ENCODE peak calls at places on chromosomes 13 and 19, in seven cellular contexts. U is HCT116, C is GM23338, E is HepG2, P is K562, A is GM12878, Z is SK-N-SH. B is an unnamed sample. For H3K4me1, the result is how much of the 10 kb centered on the place peaks cover.

GRCh38 chr13:41056194-41056593 is 5.1 kb upstream of the WBP4 start:
- DNase-seq in U (no peak), C (no peak), E (no peak), P (no peak), A (no peak), Z (no peak), B (no peak)

GRCh38 chr19:37936166-37936565 is 29.2 kb downstream of the SIPA1L3 start:
- DNase-seq in U (no peak), C (no peak), E (peak), P (no peak), A (no peak), Z (no peak), B (no peak)

GRCh38 chr19:4191044-4191443 is 8.6 kb downstream of the ANKRD24 start:
- DNase-seq in U (no peak), C (no peak), E (no peak), P (no peak), A (no peak), Z (no peak), B (no peak)

GRCh38 chr19:50432221-50432626 is 468 bp upstream of the MYBPC2 start:
- DNase-seq in U (no peak), C (peak), E (no peak), P (no peak), A (no peak), Z (no peak), B (no peak)

GRCh38 chr13:24083722-24084421 is 76.6 kb upstream of the SPATA13 start:
- DNase-seq in U (no peak), C (no peak), E (no peak), P (no peak), A (no peak), Z (peak), B (no peak)

GRCh38 chr13:27500806-27501534 is 50.6 kb upstream of the MTIF3 start:
- DNase-seq in U (no peak), C (no peak), E (no peak), P (no peak), A (no peak), Z (no peak), B (no peak)

GRCh38 chr13:59121507-59121906 is 1042.2 kb downstream of the DIAPH3 start:
- DNase-seq in U (no peak), C (no peak), E (no peak), P (no peak), A (no peak), Z (no peak), B (no peak)

GRCh38 chr13:103140001-103140671 is 73.9 kb upstream of the SLC10A2 start:
- DNase-seq in U (peak), C (peak), E (peak), P (peak), A (peak), Z (peak), B (peak)

GRCh38 chr19:41264581-41265375 is 606 bp downstream of the HNRNPUL1 start:
- DNase-seq in U (no peak), C (peak), E (peak), P (peak), A (no peak), Z (peak), B (no peak)

GRCh38 chr13:98540476-98540875 is 36.4 kb downstream of the STK24 start:
- DNase-seq in U (no peak), C (no peak), E (no peak), P (no peak), A (no peak), Z (no peak), B (no peak)

GRCh38 chr13:27120811-27121210 is 50.8 kb downstream of the USP12 start:
- DNase-seq in U (no peak), C (no peak), E (no peak), P (no peak), A (no peak), Z (no peak), B (no peak)

GRCh38 chr19:40217027-40217810 is 965 bp downstream of the TTC9B start:
- DNase-seq in U (peak), C (peak), E (no peak), P (peak), A (no peak), Z (peak), B (peak)

GRCh38 chr19:16324064-16324383 is 602 bp upstream of the KLF2 start:
- DNase-seq in U (no peak), C (no peak), E (no peak), P (no peak), A (no peak), Z (no peak), B (no peak)

GRCh38 chr13:107847406-107847805 is 367.9 kb downstream of the LIG4 start:
- DNase-seq in U (no peak), C (peak), E (no peak), P (no peak), A (no peak), Z (no peak), B (no peak)

GRCh38 chr19:55075366-55075998 is at the start of gene EPS8L1:
- DNase-seq in U (no peak), C (peak), E (no peak), P (no peak), A (no peak), Z (no peak), B (no peak)

GRCh38 chr13:107669356-107669755 is 546.0 kb downstream of the LIG4 start:
- DNase-seq in U (no peak), C (no peak), E (no peak), P (no peak), A (no peak), Z (no peak), B (no peak)

GRCh38 chr13:85313761-85314503 is 485.3 kb downstream of the SLITRK6 start:
- DNase-seq in U (peak), C (no peak), E (no peak), P (no peak), A (no peak), Z (peak), B (peak)

GRCh38 chr13:39419866-39420265 is 183.1 kb downstream of the LHFPL6 start:
- DNase-seq in U (no peak), C (no peak), E (no peak), P (no peak), A (no peak), Z (no peak), B (no peak)

GRCh38 chr13:39417643-39418042 is 185.3 kb downstream of the LHFPL6 start:
- DNase-seq in U (no peak), C (peak), E (no peak), P (no peak), A (no peak), Z (no peak), B (no peak)

GRCh38 chr13:39417131-39417530 is 185.9 kb downstream of the LHFPL6 start:
- DNase-seq in U (no peak), C (peak), E (no peak), P (no peak), A (no peak), Z (peak), B (no peak)

GRCh38 chr13:39418424-39418823 is 184.6 kb downstream of the LHFPL6 start:
- DNase-seq in U (no peak), C (no peak), E (no peak), P (no peak), A (no peak), Z (no peak), B (no peak)

DNA sequence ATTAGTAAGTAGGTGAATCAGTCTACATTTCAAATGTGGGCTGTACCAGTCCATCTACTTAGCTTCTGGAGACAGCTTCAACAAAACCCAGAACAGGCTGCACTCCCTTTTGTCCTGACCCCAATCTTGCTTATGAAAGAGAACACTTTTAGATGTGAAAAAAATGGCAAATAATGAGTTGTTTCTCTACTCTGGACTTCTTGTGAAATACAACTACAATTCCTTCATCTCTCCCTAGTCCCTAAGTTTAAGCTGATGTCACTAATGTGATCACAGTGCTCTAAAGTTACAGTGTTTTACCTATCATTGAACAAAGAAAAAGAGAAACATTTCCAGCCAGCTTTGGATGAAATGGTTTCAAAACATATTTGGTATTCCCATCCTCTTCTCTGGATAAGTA is 183.9 kb downstream of the LHFPL6 start:
- DNase-seq in U (no peak), C (no peak), E (no peak), P (no peak), A (no peak), Z (no peak), B (no peak)
- TF ChIP-seq REST in U (no peak), C (no peak), E (no peak), P (no peak), A (no peak), Z (no peak), B (no peak)

DNA sequence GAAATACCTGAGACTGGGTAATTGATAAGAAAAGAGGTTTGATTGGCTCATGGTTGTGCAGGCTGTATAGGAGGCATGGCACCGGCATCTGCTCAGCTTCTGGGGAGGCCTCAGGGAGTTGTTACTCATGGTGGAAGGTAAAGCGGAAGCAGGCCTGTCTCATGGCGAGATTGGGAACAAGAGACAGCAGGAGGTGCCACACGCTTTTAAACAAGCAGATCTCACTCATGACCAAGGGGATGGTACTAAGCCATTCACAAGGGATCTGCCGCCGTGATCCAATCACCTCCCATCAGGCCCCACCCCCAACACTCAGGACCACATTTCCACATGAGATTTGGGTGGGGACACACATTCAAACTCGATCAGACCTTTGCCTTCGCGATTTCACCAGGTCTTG is 86.2 kb downstream of the ANKRD10 start:
- DNase-seq in U (no peak), C (no peak), E (no peak), P (no peak), A (no peak), Z (no peak), B (no peak)
- H3K4me1 ChIP-seq in U (under half), C (under half), E (under half), P (under half), A (under half), Z (under half), B (under half)

GRCh38 chr19:18274776-18275356 is 614 bp upstream of the IQCN start:
- DNase-seq in U (no peak), C (peak), E (peak), P (peak), A (no peak), Z (no peak), B (no peak)
- TF ChIP-seq POLR2AphosphoS5 in U (peak), C (no peak), E (peak), P (peak), A (no peak), Z (no peak), B (peak)

DNA sequence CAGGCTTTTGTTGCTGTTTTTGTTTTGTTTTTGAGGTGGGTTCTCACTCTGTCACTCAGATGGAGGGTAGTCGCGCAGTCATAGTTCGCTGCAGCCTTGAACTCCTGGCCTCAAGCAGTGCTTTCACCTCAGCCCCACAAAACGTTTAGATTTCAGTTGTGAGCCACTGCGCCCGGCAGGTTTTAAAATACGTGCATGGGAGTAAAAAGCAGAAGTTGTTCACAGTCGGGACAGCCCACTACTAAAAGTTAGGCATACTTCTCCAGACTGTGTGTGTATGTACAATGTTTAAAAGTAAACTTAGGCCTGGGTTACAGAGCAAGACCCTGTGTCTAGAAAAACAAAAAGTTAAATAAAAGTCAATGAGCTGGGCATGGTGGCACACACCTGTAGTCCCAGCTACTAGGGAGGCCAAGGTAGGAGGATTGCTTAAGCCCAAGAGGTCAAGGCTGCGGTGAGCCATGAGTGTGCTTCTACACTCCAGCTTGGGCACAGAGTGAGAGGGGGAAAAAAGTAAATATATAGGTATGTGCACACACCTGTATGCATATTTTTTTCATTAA is 6.1 kb downstream of the SAFB start:
- DNase-seq in U (no peak), C (no peak), E (no peak), P (no peak), A (no peak), Z (no peak), B (no peak)
- TF ChIP-seq REST in U (no peak), C (no peak), E (no peak), P (no peak), A (no peak), Z (no peak), B (no peak)

GRCh38 chr19:6103894-6104293 is 6.4 kb downstream of the RFX2 start:
- DNase-seq in U (no peak), C (no peak), E (no peak), P (no peak), A (no peak), Z (no peak), B (no peak)
- H3K4me1 ChIP-seq in U (under half), C (under half), E (under half), P (under half), A (under half), Z (under half), B (under half)

DNA sequence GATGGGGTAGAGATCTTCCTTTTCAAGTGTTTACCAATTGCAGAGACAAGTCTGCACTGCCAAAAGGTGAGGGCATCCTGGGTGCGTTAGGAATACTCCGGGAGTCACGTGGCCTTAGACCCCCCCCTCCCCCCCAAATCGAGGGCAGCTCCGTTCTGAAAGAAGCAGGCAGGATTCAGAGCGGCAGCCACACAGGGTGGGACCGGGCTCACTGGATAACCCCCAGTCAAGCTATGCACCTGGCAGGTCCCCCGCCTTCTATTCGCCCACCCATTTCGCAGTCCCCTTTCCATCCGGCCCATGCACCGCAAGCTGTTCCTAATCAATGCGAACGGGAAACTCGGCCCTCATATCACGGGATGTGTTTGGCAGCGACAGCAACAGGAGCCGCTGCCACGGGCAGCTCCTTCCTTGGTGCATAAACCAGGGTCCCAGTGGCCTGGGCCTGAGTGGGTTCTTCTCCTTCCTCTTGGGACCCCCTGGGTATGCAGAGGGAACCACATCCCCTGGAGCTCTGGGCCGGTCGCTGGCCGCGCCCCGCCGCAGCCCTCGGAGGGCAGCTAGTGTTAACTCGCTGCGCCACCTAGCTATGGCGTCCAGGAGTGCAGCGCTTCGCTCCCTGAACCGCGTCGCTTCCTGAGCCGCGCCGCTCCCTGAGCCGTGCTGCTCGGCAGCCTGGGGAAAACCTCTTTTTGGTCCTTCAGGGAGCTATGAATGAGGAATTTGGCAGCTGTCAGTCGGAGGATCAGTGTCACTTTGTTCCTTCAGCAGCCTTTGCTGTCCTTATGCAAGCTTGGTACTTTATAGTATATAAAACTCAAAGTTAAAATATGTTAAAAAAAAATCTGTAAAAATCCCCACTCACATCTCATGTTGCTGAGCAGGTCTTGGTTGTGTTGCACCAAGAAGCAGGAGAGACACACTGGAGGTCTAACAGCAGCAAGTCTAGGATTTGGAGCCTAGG is 41.4 kb downstream of the LYL1 start:
- DNase-seq in U (peak), C (peak), E (peak), P (peak), A (peak), Z (peak), B (peak)
- TF ChIP-seq POLR2AphosphoS5 in U (no peak), C (no peak), E (no peak), P (no peak), A (no peak), Z (peak), B (no peak)

B was measured in Panc1.